ENCODE peak calls at places on chromosome 16, in seven cellular contexts. W, C, Y, Q, V, P and I are unnamed samples.

GRCh38 chr16:3223913-3224515 is 10.9 kb downstream of the ZNF200 start:
- DNase-seq in W (no peak), C (no peak), Y (no peak), Q (no peak), V (no peak), P (peak; percentile 19), I (no peak)

GRCh38 chr16:75380870-75381269 is 52.4 kb downstream of the CFDP1 start:
- DNase-seq in W (no peak), C (no peak), Y (no peak), Q (no peak), V (no peak), P (no peak), I (no peak)

GRCh38 chr16:1620391-1620790 is 8.2 kb downstream of the CRAMP1 start:
- DNase-seq in W (no peak), C (no peak), Y (no peak), Q (no peak), V (no peak), P (no peak), I (no peak)

GRCh38 chr16:31301708-31302400 is 42.1 kb downstream of the ITGAM start:
- DNase-seq in W (no peak), C (no peak), Y (no peak), Q (no peak), V (peak; percentile 4), P (peak; percentile 23), I (no peak)

GRCh38 chr16:9528680-9529079 is 437.2 kb downstream of the HAPSTR1 start:
- DNase-seq in W (no peak), C (no peak), Y (no peak), Q (no peak), V (no peak), P (no peak), I (no peak)

GRCh38 chr16:66695935-66696668 is 441 bp downstream of the CMTM4 start:
- DNase-seq in W (peak; percentile 87), C (peak; percentile 8), Y (no peak), Q (no peak), V (peak; percentile 21), P (peak; percentile 68), I (no peak)

GRCh38 chr16:57025941-57026777 is 36.8 kb downstream of the NLRC5 start:
- DNase-seq in W (peak; percentile 15), C (no peak), Y (no peak), Q (no peak), V (no peak), P (no peak), I (no peak)

GRCh38 chr16:27671410-27671809 is 121.5 kb downstream of the KATNIP start:
- DNase-seq in W (no peak), C (no peak), Y (no peak), Q (no peak), V (no peak), P (peak; percentile 53), I (no peak)

GRCh38 chr16:54482892-54483574 is 196.4 kb upstream of the IRX3 start:
- DNase-seq in W (no peak), C (no peak), Y (no peak), Q (no peak), V (no peak), P (no peak), I (no peak)

GRCh38 chr16:80176114-80176513 is 364.7 kb upstream of the DYNLRB2 start:
- DNase-seq in W (no peak), C (no peak), Y (no peak), Q (no peak), V (no peak), P (no peak), I (no peak)

GRCh38 chr16:20064931-20065330 is 8.8 kb downstream of the GPR139 start:
- DNase-seq in W (no peak), C (no peak), Y (no peak), Q (no peak), V (no peak), P (no peak), I (no peak)

GRCh38 chr16:65919977-65920376 is 446.5 kb upstream of the CDH5 start:
- DNase-seq in W (no peak), C (no peak), Y (no peak), Q (no peak), V (no peak), P (no peak), I (no peak)

GRCh38 chr16:30482366-30482765 is 9.8 kb downstream of the ITGAL start:
- DNase-seq in W (peak; percentile 51), C (no peak), Y (no peak), Q (no peak), V (no peak), P (peak; percentile 32), I (no peak)

GRCh38 chr16:86353185-86353584 is 157.1 kb upstream of the FOXF1 start:
- DNase-seq in W (no peak), C (no peak), Y (no peak), Q (no peak), V (no peak), P (no peak), I (no peak)

GRCh38 chr16:48409839-48410610 is 24.8 kb upstream of the SIAH1 start:
- DNase-seq in W (no peak), C (no peak), Y (peak; percentile 79), Q (no peak), V (no peak), P (no peak), I (no peak)

GRCh38 chr16:53053967-53054669 is 673 bp upstream of the CHD9 start:
- DNase-seq in W (peak; percentile 32), C (no peak), Y (no peak), Q (no peak), V (no peak), P (no peak), I (no peak)

GRCh38 chr16:7405166-7405565 is 72.5 kb downstream of the RBFOX1 start:
- DNase-seq in W (peak; percentile 43), C (no peak), Y (no peak), Q (no peak), V (peak; percentile 82), P (peak; percentile 45), I (no peak)

GRCh38 chr16:56649820-56650219 is 1.9 kb upstream of the MT1B start:
- DNase-seq in W (no peak), C (no peak), Y (no peak), Q (no peak), V (no peak), P (no peak), I (no peak)

GRCh38 chr16:81067166-81067565 is 9.9 kb downstream of the C16orf46 start:
- DNase-seq in W (no peak), C (no peak), Y (no peak), Q (no peak), V (no peak), P (no peak), I (no peak)

GRCh38 chr16:64240586-64240985 is 881.3 kb downstream of the CDH11 start:
- DNase-seq in W (no peak), C (no peak), Y (no peak), Q (no peak), V (no peak), P (no peak), I (no peak)

GRCh38 chr16:74936902-74937560 is 47.9 kb downstream of the WDR59 start:
- DNase-seq in W (no peak), C (no peak), Y (peak; percentile 81), Q (no peak), V (no peak), P (no peak), I (no peak)

GRCh38 chr16:4659363-4660353 is 33.7 kb upstream of the NUDT16L1 start:
- DNase-seq in W (no peak), C (no peak), Y (no peak), Q (no peak), V (no peak), P (no peak), I (no peak)

GRCh38 chr16:84995666-84996065 is 15.7 kb downstream of the ZDHHC7 start:
- DNase-seq in W (no peak), C (no peak), Y (no peak), Q (peak; percentile 19), V (no peak), P (no peak), I (no peak)

GRCh38 chr16:84947022-84947421 is 64.3 kb downstream of the ZDHHC7 start:
- DNase-seq in W (no peak), C (no peak), Y (no peak), Q (no peak), V (no peak), P (no peak), I (no peak)

GRCh38 chr16:70687172-70687531 is 1.3 kb upstream of the MTSS2 start:
- DNase-seq in W (no peak), C (no peak), Y (no peak), Q (no peak), V (no peak), P (no peak), I (no peak)

GRCh38 chr16:69089091-69089912 is 16.2 kb upstream of the HAS3 start:
- DNase-seq in W (peak; percentile 63), C (no peak), Y (no peak), Q (no peak), V (peak; percentile 59), P (peak; percentile 75), I (no peak)

GRCh38 chr16:21001262-21001661 is 100.7 kb downstream of the LYRM1 start:
- DNase-seq in W (peak; percentile 37), C (no peak), Y (no peak), Q (peak; percentile 13), V (peak; percentile 63), P (peak; percentile 80), I (no peak)

GRCh38 chr16:57997528-57998265 is 2.8 kb downstream of the ZNF319 start:
- DNase-seq in W (no peak), C (no peak), Y (no peak), Q (no peak), V (no peak), P (no peak), I (no peak)

GRCh38 chr16:10168258-10168657 is 14.0 kb downstream of the GRIN2A start:
- DNase-seq in W (no peak), C (no peak), Y (no peak), Q (no peak), V (no peak), P (no peak), I (no peak)

GRCh38 chr16:2584742-2585650 is 47.2 kb downstream of the PDPK1 start:
- DNase-seq in W (peak; percentile 49), C (no peak), Y (no peak), Q (no peak), V (no peak), P (no peak), I (no peak)

GRCh38 chr16:67150058-67150832 is 553 bp downstream of the B3GNT9 start:
- DNase-seq in W (peak; percentile 97), C (no peak), Y (no peak), Q (no peak), V (peak; percentile 86), P (peak; percentile 83), I (no peak)

GRCh38 chr16:66397736-66398433 is 29.2 kb upstream of the BEAN1 start:
- DNase-seq in W (no peak), C (no peak), Y (no peak), Q (no peak), V (no peak), P (no peak), I (no peak)